ENCODE peak calls at places on chromosomes 6 and 20, in ten cellular contexts. H is HCT116, Z is sigmoid colon, V is stomach, D is GM12892, E is H1, L is GM23338, A is Panc1, B is HL-60, X is suprapubic skin. J is an unnamed sample.

GRCh38 chr20:58523916-58524315 is 8.7 kb upstream of the APCDD1L start:
- DNase-seq in H (no peak), Z (peak), V (no peak), D (no peak), E (no peak), L (no peak), A (no peak), B (no peak), X (no peak), J (no peak)

GRCh38 chr20:50561379-50562078 is 51.3 kb downstream of the PTPN1 start:
- DNase-seq in H (peak), Z (peak), V (no peak), D (no peak), E (no peak), L (no peak), A (peak), B (no peak), X (peak), J (no peak)

GRCh38 chr20:48359692-48360337 is 468.0 kb downstream of the PREX1 start:
- DNase-seq in H (no peak), Z (no peak), V (no peak), D (peak), E (no peak), L (no peak), A (no peak), B (no peak), X (no peak), J (no peak)

GRCh38 chr6:35710241-35710847 is 21.6 kb upstream of the FKBP5 start:
- DNase-seq in H (no peak), Z (peak), V (peak), D (no peak), E (peak), L (no peak), A (no peak), B (no peak), X (no peak), J (no peak)

GRCh38 chr6:107154131-107154906 is 39.0 kb upstream of the BEND3 start:
- DNase-seq in H (no peak), Z (no peak), V (no peak), D (no peak), E (no peak), L (peak), A (no peak), B (no peak), X (no peak), J (peak)

GRCh38 chr6:47308674-47309325 is 905 bp downstream of the TNFRSF21 start:
- DNase-seq in H (no peak), Z (peak), V (peak), D (peak), E (peak), L (peak), A (no peak), B (no peak), X (no peak), J (peak)

GRCh38 chr20:53338716-53339115 is 254.9 kb downstream of the ZNF217 start:
- DNase-seq in H (no peak), Z (no peak), V (no peak), D (no peak), E (no peak), L (no peak), A (no peak), B (no peak), X (no peak), J (no peak)

GRCh38 chr6:40356242-40356910 is 230.8 kb downstream of the LRFN2 start:
- DNase-seq in H (no peak), Z (no peak), V (no peak), D (no peak), E (peak), L (no peak), A (no peak), B (no peak), X (no peak), J (no peak)

GRCh38 chr6:75268121-75268987 is 16.2 kb downstream of the TMEM30A start:
- DNase-seq in H (no peak), Z (no peak), V (no peak), D (no peak), E (no peak), L (peak), A (no peak), B (no peak), X (no peak), J (no peak)

GRCh38 chr6:21915707-21916399 is 322.3 kb downstream of the SOX4 start:
- DNase-seq in H (no peak), Z (no peak), V (no peak), D (no peak), E (no peak), L (no peak), A (no peak), B (no peak), X (no peak), J (no peak)

GRCh38 chr6:122789862-122790739 is 1.0 kb downstream of the SMPDL3A start:
- DNase-seq in H (no peak), Z (no peak), V (no peak), D (peak), E (no peak), L (peak), A (peak), B (peak), X (no peak), J (peak)

GRCh38 chr6:108295676-108296075 is 822 bp downstream of the AFG1L start:
- DNase-seq in H (no peak), Z (no peak), V (no peak), D (no peak), E (no peak), L (no peak), A (peak), B (no peak), X (no peak), J (no peak)

GRCh38 chr20:62064788-62065668 is 653 bp downstream of the TAF4 start:
- DNase-seq in H (no peak), Z (no peak), V (peak), D (peak), E (no peak), L (no peak), A (no peak), B (no peak), X (no peak), J (no peak)

GRCh38 chr20:62067547-62068260 is 2.0 kb upstream of the TAF4 start:
- DNase-seq in H (no peak), Z (no peak), V (no peak), D (no peak), E (no peak), L (no peak), A (no peak), B (no peak), X (no peak), J (no peak)

GRCh38 chr20:62066983-62067433 is 1.3 kb upstream of the TAF4 start:
- DNase-seq in H (no peak), Z (no peak), V (no peak), D (peak), E (no peak), L (peak), A (no peak), B (no peak), X (no peak), J (no peak)

GRCh38 chr20:62065669-62066338 is at the start of gene TAF4:
- DNase-seq in H (no peak), Z (peak), V (peak), D (peak), E (peak), L (peak), A (no peak), B (peak), X (no peak), J (peak)

DNA sequence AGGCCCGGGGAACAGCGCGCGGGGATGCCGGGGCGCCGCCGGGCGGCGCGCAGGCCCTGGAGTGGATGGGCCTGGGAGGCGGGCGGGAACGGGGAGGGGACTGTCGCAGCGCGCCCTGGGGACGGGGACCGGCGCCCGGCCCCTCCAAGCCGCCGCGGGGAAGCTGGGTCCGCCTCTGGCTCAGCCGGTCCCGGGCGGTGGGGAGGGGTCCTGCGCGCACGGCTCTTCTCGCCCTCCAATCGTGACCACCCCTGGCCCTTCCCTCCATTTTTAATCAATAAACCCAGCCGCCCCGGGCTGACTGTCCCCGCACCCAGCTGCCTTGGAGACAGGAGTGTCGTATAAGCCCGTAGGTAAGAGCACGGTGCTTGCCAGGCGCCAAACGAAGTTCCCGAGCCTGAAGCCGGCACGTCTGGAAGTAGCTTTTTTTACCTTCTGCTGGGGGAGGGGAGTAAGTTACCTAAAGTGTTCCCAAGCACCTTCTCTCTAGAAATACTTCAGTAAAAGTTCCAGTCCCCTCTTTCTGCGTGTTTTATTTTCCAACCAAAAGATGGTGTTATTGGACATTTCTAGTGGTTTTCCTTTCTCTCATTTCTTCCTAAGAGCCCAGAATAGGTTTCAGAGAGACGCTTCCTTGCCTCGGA is 780 bp upstream of the TAF4 start:
- DNase-seq in H (no peak), Z (no peak), V (peak), D (peak), E (peak), L (peak), A (no peak), B (no peak), X (no peak), J (no peak)
- TF ChIP-seq POLR2AphosphoS5 in H (peak), Z (no peak), V (no peak), D (no peak), E (peak), L (no peak), A (peak), B (no peak), X (no peak), J (no peak)

GRCh38 chr6:101783287-101783686 is 389.8 kb downstream of the GRIK2 start:
- DNase-seq in H (no peak), Z (no peak), V (no peak), D (no peak), E (no peak), L (no peak), A (no peak), B (no peak), X (no peak), J (no peak)

GRCh38 chr6:101776919-101777350 is 383.4 kb downstream of the GRIK2 start:
- DNase-seq in H (no peak), Z (no peak), V (no peak), D (no peak), E (no peak), L (no peak), A (no peak), B (no peak), X (no peak), J (no peak)

GRCh38 chr6:101777646-101778045 is 384.1 kb downstream of the GRIK2 start:
- DNase-seq in H (no peak), Z (no peak), V (no peak), D (no peak), E (no peak), L (no peak), A (no peak), B (no peak), X (no peak), J (no peak)

GRCh38 chr6:101784094-101784493 is 390.6 kb downstream of the GRIK2 start:
- DNase-seq in H (no peak), Z (no peak), V (no peak), D (no peak), E (no peak), L (no peak), A (no peak), B (no peak), X (no peak), J (no peak)

DNA sequence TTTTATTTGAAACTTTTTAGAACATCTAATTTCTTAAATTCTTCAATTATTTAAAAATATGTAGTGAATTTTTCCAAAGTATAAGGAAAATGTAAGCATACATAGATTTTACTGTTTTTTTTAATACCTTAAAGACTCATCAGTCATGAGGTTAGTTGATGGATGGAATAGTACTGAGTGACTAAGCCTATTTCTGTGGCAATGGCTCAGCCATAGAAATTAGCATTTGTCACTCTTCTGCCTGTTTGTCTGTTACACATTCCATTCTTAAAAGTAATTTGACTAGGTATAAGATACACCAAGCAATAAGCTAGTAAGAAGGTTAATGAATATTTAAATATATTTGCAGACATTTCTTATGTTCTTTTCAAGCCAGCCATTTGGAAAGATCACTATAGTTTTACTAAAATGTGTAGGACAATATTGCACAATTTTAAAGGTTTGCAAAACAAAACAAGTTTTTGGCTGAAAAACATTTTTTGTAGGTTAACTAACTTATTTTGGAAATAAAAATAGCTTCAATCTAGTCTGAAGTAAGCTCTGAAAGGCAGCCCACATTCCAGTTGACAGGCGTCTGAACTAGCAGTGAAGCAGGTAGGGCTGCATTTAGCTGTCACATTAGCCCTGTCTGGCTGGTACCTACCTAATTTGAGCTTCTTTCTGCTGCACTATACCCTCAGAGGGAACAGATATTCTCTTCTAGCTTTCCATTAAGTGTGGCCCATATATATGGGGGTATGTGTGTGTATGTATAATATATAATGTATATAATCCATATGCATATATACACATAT is 385.7 kb downstream of the GRIK2 start:
- DNase-seq in H (no peak), Z (no peak), V (no peak), D (no peak), E (no peak), L (peak), A (peak), B (no peak), X (no peak), J (no peak)
- TF ChIP-seq POLR2AphosphoS5 in H (no peak), Z (no peak), V (no peak), D (no peak), E (no peak), L (no peak), A (no peak), B (no peak), X (no peak), J (no peak)

GRCh38 chr6:154852700-154853099 is 119.5 kb downstream of the SCAF8 start:
- DNase-seq in H (no peak), Z (no peak), V (no peak), D (no peak), E (no peak), L (no peak), A (no peak), B (no peak), X (no peak), J (no peak)
- TF ChIP-seq POLR2AphosphoS5 in H (no peak), Z (no peak), V (no peak), D (no peak), E (no peak), L (no peak), A (no peak), B (no peak), X (no peak), J (no peak)

DNA sequence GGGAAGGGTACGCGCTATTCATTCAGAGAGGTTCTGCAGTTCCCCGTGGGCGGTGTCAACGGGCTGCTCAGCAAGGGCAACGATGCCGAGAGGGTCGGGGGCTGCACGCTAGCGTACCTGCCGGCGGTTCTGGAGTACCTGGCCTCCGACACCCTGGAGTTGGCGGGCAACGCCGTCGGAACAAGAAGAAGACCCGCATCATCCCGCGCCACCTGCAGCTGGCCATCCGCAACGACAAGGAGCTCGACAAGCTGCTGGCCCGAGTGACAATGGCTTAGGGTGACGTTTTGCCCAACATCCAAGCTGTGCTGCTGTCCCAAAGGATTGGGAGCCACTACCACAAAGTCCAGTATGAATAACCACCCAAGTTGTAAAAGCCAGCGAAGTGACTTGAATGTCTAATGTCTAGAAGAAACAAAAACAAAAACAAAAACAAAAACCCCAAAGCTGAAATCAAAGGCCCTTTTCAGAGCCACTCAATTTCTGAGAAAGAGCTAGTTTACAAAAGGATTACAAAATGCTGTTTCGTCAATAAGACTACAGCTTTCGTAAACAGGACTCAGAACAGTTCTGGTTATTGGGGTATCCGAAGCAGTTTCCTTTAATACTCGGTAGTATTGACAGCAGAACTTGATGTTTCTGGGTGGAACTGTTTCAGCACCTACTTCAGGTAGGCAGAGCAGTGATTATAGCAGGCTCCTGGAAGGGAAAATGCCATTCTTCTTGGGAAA is 21.9 kb upstream of the SLC17A4 start:
- DNase-seq in H (no peak), Z (no peak), V (no peak), D (no peak), E (no peak), L (peak), A (no peak), B (no peak), X (no peak), J (no peak)
- TF ChIP-seq POLR2AphosphoS5 in H (no peak), Z (no peak), V (no peak), D (no peak), E (no peak), L (no peak), A (no peak), B (no peak), X (no peak), J (no peak)

DNA sequence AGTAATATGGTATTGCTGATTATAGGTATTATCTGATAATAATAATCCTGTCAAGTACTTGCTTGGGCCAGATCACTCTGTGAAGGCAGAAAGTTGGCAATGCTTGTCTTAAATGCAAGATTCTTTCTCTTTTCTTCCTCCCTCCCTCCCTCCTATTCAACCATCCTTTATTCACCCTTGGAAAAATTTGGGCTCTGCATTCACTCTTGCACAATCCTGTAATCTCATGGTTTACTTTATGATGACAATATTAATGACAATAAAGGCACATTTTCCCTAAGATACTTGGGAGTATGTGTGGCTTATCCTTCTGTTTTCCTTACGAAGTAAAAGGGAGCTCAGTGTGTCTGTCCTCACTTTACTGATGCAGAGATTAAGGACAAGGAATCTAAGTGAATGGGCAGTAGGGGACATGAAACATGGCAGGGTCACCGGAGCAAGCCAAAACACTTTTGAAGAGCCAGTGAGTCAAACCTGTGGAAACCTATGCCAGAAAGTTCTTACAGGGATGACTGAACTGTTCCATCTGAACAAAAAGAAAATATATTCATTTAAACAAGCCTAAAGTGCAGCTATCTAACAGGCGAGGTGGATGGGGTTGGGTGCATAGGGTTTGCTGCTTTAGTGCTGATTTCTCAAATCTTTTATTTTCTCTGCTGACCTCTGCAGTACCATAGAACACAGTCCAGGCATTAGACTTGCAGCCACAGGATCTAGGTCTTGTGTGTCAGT is 14.6 kb upstream of the RIPOR2 start:
- DNase-seq in H (no peak), Z (no peak), V (no peak), D (no peak), E (no peak), L (no peak), A (no peak), B (no peak), X (no peak), J (no peak)
- TF ChIP-seq POLR2AphosphoS5 in H (no peak), Z (no peak), V (no peak), D (no peak), E (no peak), L (no peak), A (no peak), B (no peak), X (no peak), J (no peak)

DNA sequence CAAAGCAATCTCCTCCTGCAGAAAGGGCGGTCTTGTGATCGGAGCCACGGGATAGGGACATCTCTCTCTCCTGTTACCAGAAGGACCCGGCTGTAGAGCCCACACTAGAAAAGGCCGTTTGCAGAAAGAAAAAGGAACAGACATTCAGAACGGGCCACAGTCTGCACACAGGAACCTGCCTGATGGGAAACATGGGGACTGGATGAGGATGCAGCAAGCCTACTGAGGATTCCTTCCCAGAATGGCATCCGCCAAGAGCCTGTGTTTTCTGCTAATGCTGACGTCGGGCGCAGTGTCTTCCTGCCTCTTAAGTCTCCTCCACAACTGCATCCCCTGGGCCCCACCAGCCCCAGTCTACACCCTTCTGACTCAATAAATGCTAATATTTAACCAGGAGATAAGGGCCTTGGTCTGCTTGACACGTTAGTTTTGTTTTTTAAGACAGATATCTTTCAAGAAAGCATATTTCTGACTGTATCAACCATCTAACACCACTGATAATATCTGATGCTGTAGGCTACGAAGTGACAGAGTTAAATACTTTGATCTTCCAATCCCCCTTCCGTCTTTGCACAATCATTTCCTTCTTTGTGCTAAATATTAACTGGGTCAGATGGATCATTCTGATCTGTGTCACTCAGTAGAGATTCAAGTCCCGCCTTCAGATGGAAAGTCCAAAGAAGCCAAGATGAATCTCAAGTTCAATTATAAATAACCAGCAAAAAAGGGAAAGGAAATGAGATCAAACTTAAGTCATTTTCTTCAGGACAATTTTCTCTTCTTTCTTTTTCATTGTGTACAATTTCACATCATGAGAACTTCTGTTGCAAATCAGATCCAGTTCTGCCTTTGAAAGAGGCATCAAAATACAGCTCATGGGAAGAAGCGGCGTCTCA is 20.7 kb downstream of the FAM50B start:
- DNase-seq in H (no peak), Z (no peak), V (peak), D (no peak), E (no peak), L (no peak), A (no peak), B (no peak), X (peak), J (no peak)
- TF ChIP-seq POLR2AphosphoS5 in H (no peak), Z (no peak), V (no peak), D (no peak), E (no peak), L (no peak), A (no peak), B (no peak), X (no peak), J (no peak)